ENCODE peak calls at places on chromosomes 3 and 15, in five cellular contexts. U, Z, S, G and O are unnamed samples.

GRCh38 chr15:31263751-31264533 is 62.7 kb upstream of the KLF13 start:
- DNase-seq in S (no peak), Z (no peak), U (no peak), G (no peak), O (peak)

GRCh38 chr3:17047162-17047561 is 162.4 kb downstream of the PLCL2 start:
- DNase-seq in Z (no peak), G (no peak), U (no peak), S (no peak), O (no peak)

GRCh38 chr15:96330450-96331140 is at the start of gene NR2F2:
- DNase-seq in G (peak), S (peak), Z (peak), U (peak), O (peak)

GRCh38 chr15:36841154-36841553 is 259.2 kb downstream of the MEIS2 start:
- DNase-seq in Z (no peak), U (no peak), S (no peak), G (no peak), O (no peak)

GRCh38 chr3:51311055-51311454 is 74.0 kb upstream of the MANF start:
- DNase-seq in S (peak), G (peak), Z (peak), U (peak), O (no peak)

GRCh38 chr3:129004639-129005295 is 3.7 kb downstream of the EFCC1 start:
- DNase-seq in S (no peak), Z (no peak), U (no peak), G (no peak), O (no peak)

GRCh38 chr3:89851974-89852621 is 744.7 kb downstream of the EPHA3 start:
- DNase-seq in G (no peak), Z (no peak), U (no peak), S (peak), O (no peak)

GRCh38 chr15:44275431-44275830 is 13.1 kb upstream of the GOLM2 start:
- DNase-seq in U (no peak), Z (no peak), S (no peak), G (no peak), O (no peak)

GRCh38 chr15:63560741-63561448 is 36.3 kb upstream of the FBXL22 start:
- DNase-seq in U (no peak), G (no peak), S (no peak), Z (no peak), O (no peak)

GRCh38 chr15:31440754-31441298 is 114.2 kb downstream of the KLF13 start:
- DNase-seq in U (peak), Z (no peak), S (no peak), G (no peak), O (no peak)

GRCh38 chr3:71718069-71718468 is 7.1 kb downstream of the EIF4E3 start:
- DNase-seq in Z (no peak), G (no peak), U (no peak), S (no peak), O (no peak)